ENCODE peak calls at places on chromosomes 5 and 9, in four cellular contexts. One of them, this sample, is unnamed.

GRCh38 chr9:91824591-91825339 is 125.3 kb downstream of the ROR2 start:
- DNase-seq in heart right ventricle: peak
- DNase-seq in activated B cell treated with CpG ODN at 0.5 μM for 24 hours: no peak
- DNase-seq in GM06990: no peak
- DNase-seq in this sample: no peak

GRCh38 chr5:134944630-134945029 is 23.1 kb upstream of the CATSPER3 start:
- DNase-seq in heart right ventricle: no peak
- DNase-seq in GM06990: no peak
- DNase-seq in activated B cell treated with CpG ODN at 0.5 μM for 24 hours: no peak
- DNase-seq in this sample: no peak

GRCh38 chr9:131776473-131776872 is 36.6 kb upstream of the RAPGEF1 start:
- DNase-seq in heart right ventricle: peak
- DNase-seq in GM06990: no peak
- DNase-seq in activated B cell treated with CpG ODN at 0.5 μM for 24 hours: no peak
- DNase-seq in this sample: peak

GRCh38 chr5:179152941-179153340 is 92.8 kb downstream of the ZNF354C start:
- DNase-seq in GM06990: no peak
- DNase-seq in activated B cell treated with CpG ODN at 0.5 μM for 24 hours: no peak
- DNase-seq in heart right ventricle: peak
- DNase-seq in this sample: no peak

GRCh38 chr5:94849821-94850736 is 231.6 kb downstream of the SLF1 start:
- DNase-seq in GM06990: peak
- DNase-seq in heart right ventricle: no peak
- DNase-seq in activated B cell treated with CpG ODN at 0.5 μM for 24 hours: no peak
- DNase-seq in this sample: peak

GRCh38 chr9:116806075-116806474 is 119.0 kb downstream of the TRIM32 start:
- DNase-seq in GM06990: no peak
- DNase-seq in heart right ventricle: no peak
- DNase-seq in activated B cell treated with CpG ODN at 0.5 μM for 24 hours: no peak
- DNase-seq in this sample: peak

GRCh38 chr5:172052454-172053236 is 46.2 kb upstream of the FBXW11 start:
- DNase-seq in GM06990: no peak
- DNase-seq in heart right ventricle: peak
- DNase-seq in activated B cell treated with CpG ODN at 0.5 μM for 24 hours: no peak
- DNase-seq in this sample: no peak

GRCh38 chr9:91192785-91193657 is 168.7 kb downstream of the AUH start:
- DNase-seq in activated B cell treated with CpG ODN at 0.5 μM for 24 hours: peak
- DNase-seq in GM06990: peak
- DNase-seq in heart right ventricle: peak
- DNase-seq in this sample: peak

GRCh38 chr5:91307023-91307422 is 76.1 kb downstream of the ARRDC3 start:
- DNase-seq in GM06990: no peak
- DNase-seq in activated B cell treated with CpG ODN at 0.5 μM for 24 hours: no peak
- DNase-seq in heart right ventricle: peak
- DNase-seq in this sample: no peak

GRCh38 chr5:118311103-118311502 is 677.2 kb downstream of the DTWD2 start:
- DNase-seq in heart right ventricle: no peak
- DNase-seq in GM06990: no peak
- DNase-seq in activated B cell treated with CpG ODN at 0.5 μM for 24 hours: no peak
- DNase-seq in this sample: no peak

GRCh38 chr9:12775373-12775962 is 648 bp downstream of the LURAP1L start:
- DNase-seq in heart right ventricle: peak
- DNase-seq in GM06990: no peak
- DNase-seq in activated B cell treated with CpG ODN at 0.5 μM for 24 hours: no peak
- DNase-seq in this sample: no peak

GRCh38 chr5:42636425-42636824 is 120.2 kb upstream of the CCDC152 start:
- DNase-seq in heart right ventricle: no peak
- DNase-seq in GM06990: no peak
- DNase-seq in activated B cell treated with CpG ODN at 0.5 μM for 24 hours: no peak
- DNase-seq in this sample: no peak

GRCh38 chr5:99058466-99058865 is 129.7 kb upstream of the CHD1 start:
- DNase-seq in activated B cell treated with CpG ODN at 0.5 μM for 24 hours: no peak
- DNase-seq in GM06990: no peak
- DNase-seq in heart right ventricle: no peak
- DNase-seq in this sample: no peak

GRCh38 chr9:114060711-114061110 is 17.4 kb downstream of the AMBP start:
- DNase-seq in activated B cell treated with CpG ODN at 0.5 μM for 24 hours: no peak
- DNase-seq in GM06990: no peak
- DNase-seq in heart right ventricle: no peak
- DNase-seq in this sample: no peak

GRCh38 chr5:37915078-37915736 is 75.4 kb upstream of the GDNF start:
- DNase-seq in activated B cell treated with CpG ODN at 0.5 μM for 24 hours: no peak
- DNase-seq in heart right ventricle: no peak
- DNase-seq in GM06990: no peak
- DNase-seq in this sample: no peak

GRCh38 chr5:87020099-87020934 is 247.4 kb upstream of the RASA1 start:
- DNase-seq in activated B cell treated with CpG ODN at 0.5 μM for 24 hours: no peak
- DNase-seq in GM06990: peak
- DNase-seq in heart right ventricle: peak
- DNase-seq in this sample: peak

GRCh38 chr9:27590636-27591035 is 17.4 kb upstream of the C9orf72 start:
- DNase-seq in GM06990: no peak
- DNase-seq in heart right ventricle: no peak
- DNase-seq in activated B cell treated with CpG ODN at 0.5 μM for 24 hours: no peak
- DNase-seq in this sample: no peak

GRCh38 chr9:26260238-26260637 is 582.0 kb upstream of the TUSC1 start:
- DNase-seq in GM06990: no peak
- DNase-seq in activated B cell treated with CpG ODN at 0.5 μM for 24 hours: no peak
- DNase-seq in heart right ventricle: no peak
- DNase-seq in this sample: no peak

GRCh38 chr5:9188956-9189355 is 356.9 kb downstream of the SEMA5A start:
- DNase-seq in GM06990: no peak
- DNase-seq in activated B cell treated with CpG ODN at 0.5 μM for 24 hours: no peak
- DNase-seq in heart right ventricle: no peak
- DNase-seq in this sample: no peak

GRCh38 chr9:124206391-124206790 is 51.4 kb upstream of the NEK6 start:
- DNase-seq in heart right ventricle: no peak
- DNase-seq in GM06990: no peak
- DNase-seq in activated B cell treated with CpG ODN at 0.5 μM for 24 hours: no peak
- DNase-seq in this sample: no peak

GRCh38 chr5:149500922-149501582 is 50.2 kb downstream of the CSNK1A1 start:
- DNase-seq in activated B cell treated with CpG ODN at 0.5 μM for 24 hours: no peak
- DNase-seq in GM06990: no peak
- DNase-seq in heart right ventricle: no peak
- DNase-seq in this sample: no peak

GRCh38 chr5:113606298-113607134 is 93.0 kb downstream of the YTHDC2 start:
- DNase-seq in activated B cell treated with CpG ODN at 0.5 μM for 24 hours: no peak
- DNase-seq in GM06990: no peak
- DNase-seq in heart right ventricle: no peak
- DNase-seq in this sample: peak

GRCh38 chr5:133241179-133241728 is 189.4 kb downstream of the HSPA4 start:
- DNase-seq in heart right ventricle: no peak
- DNase-seq in GM06990: no peak
- DNase-seq in activated B cell treated with CpG ODN at 0.5 μM for 24 hours: no peak
- DNase-seq in this sample: no peak

GRCh38 chr5:56698463-56699381 is 116.6 kb upstream of the MAP3K1 start:
- DNase-seq in activated B cell treated with CpG ODN at 0.5 μM for 24 hours: no peak
- DNase-seq in GM06990: no peak
- DNase-seq in heart right ventricle: no peak
- DNase-seq in this sample: no peak

GRCh38 chr9:120477534-120478001 is 102.4 kb downstream of the CDK5RAP2 start:
- DNase-seq in activated B cell treated with CpG ODN at 0.5 μM for 24 hours: no peak
- DNase-seq in GM06990: no peak
- DNase-seq in heart right ventricle: peak
- DNase-seq in this sample: peak

GRCh38 chr9:87498046-87498815 is 564 bp downstream of the DAPK1 start:
- DNase-seq in activated B cell treated with CpG ODN at 0.5 μM for 24 hours: no peak
- DNase-seq in GM06990: peak
- DNase-seq in heart right ventricle: peak
- DNase-seq in this sample: no peak

GRCh38 chr5:171627936-171628335 is 157.7 kb upstream of the SMIM23 start:
- DNase-seq in activated B cell treated with CpG ODN at 0.5 μM for 24 hours: no peak
- DNase-seq in GM06990: no peak
- DNase-seq in heart right ventricle: no peak
- DNase-seq in this sample: no peak

GRCh38 chr9:37036237-37037136 is 2.4 kb upstream of the PAX5 start:
- DNase-seq in activated B cell treated with CpG ODN at 0.5 μM for 24 hours: peak
- DNase-seq in heart right ventricle: peak
- DNase-seq in GM06990: peak
- DNase-seq in this sample: peak
- TF ChIP-seq CTCF in activated B cell treated with CpG ODN at 0.5 μM for 24 hours: no peak
- TF ChIP-seq CTCF in heart right ventricle: no peak
- TF ChIP-seq CTCF in GM06990: peak
- TF ChIP-seq CTCF in this sample: no peak

GRCh38 chr5:155827949-155828348 is 499.0 kb upstream of the SGCD start:
- DNase-seq in heart right ventricle: no peak
- DNase-seq in GM06990: peak
- DNase-seq in activated B cell treated with CpG ODN at 0.5 μM for 24 hours: no peak
- DNase-seq in this sample: no peak

GRCh38 chr5:155826947-155827815 is 499.8 kb upstream of the SGCD start:
- DNase-seq in GM06990: no peak
- DNase-seq in heart right ventricle: no peak
- DNase-seq in activated B cell treated with CpG ODN at 0.5 μM for 24 hours: no peak
- DNase-seq in this sample: no peak

DNA sequence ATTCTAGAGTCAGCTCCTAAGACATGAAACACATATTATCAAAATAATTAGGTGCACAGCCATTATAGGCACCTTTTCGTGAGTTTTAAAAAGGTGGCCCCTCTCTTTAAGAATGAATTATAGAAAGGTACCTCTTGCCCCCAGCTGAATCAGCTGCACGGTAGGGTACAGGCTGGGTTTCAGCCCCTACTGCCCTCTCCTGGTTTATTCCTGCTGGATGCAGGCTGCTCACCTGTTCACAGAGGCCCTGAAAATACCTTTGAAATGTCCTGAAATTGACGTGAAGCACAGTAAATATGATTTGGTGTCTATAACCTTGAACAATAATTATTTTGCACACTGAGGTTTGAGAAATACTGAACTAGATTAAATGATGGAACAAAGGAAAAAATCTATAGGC is 504.8 kb upstream of the SGCD start:
- DNase-seq in GM06990: no peak
- DNase-seq in activated B cell treated with CpG ODN at 0.5 μM for 24 hours: no peak
- DNase-seq in heart right ventricle: no peak
- DNase-seq in this sample: no peak
- TF ChIP-seq CTCF in GM06990: no peak
- TF ChIP-seq CTCF in activated B cell treated with CpG ODN at 0.5 μM for 24 hours: no peak
- TF ChIP-seq CTCF in heart right ventricle: peak
- TF ChIP-seq CTCF in this sample: no peak

GRCh38 chr9:18824095-18824666 is 208.8 kb downstream of the SAXO1 start:
- DNase-seq in GM06990: no peak
- DNase-seq in activated B cell treated with CpG ODN at 0.5 μM for 24 hours: no peak
- DNase-seq in heart right ventricle: no peak
- DNase-seq in this sample: no peak
- TF ChIP-seq CTCF in GM06990: peak
- TF ChIP-seq CTCF in activated B cell treated with CpG ODN at 0.5 μM for 24 hours: no peak
- TF ChIP-seq CTCF in heart right ventricle: peak
- TF ChIP-seq CTCF in this sample: no peak

GRCh38 chr9:90107021-90107771 is 502.4 kb downstream of the GADD45G start:
- DNase-seq in GM06990: no peak
- DNase-seq in heart right ventricle: peak
- DNase-seq in activated B cell treated with CpG ODN at 0.5 μM for 24 hours: no peak
- DNase-seq in this sample: no peak

GRCh38 chr9:90100014-90100413 is 495.2 kb downstream of the GADD45G start:
- DNase-seq in heart right ventricle: no peak
- DNase-seq in activated B cell treated with CpG ODN at 0.5 μM for 24 hours: no peak
- DNase-seq in GM06990: no peak
- DNase-seq in this sample: no peak

GRCh38 chr9:90105793-90106192 is 501.0 kb downstream of the GADD45G start:
- DNase-seq in activated B cell treated with CpG ODN at 0.5 μM for 24 hours: no peak
- DNase-seq in heart right ventricle: no peak
- DNase-seq in GM06990: no peak
- DNase-seq in this sample: no peak

GRCh38 chr9:90102292-90102901 is 497.6 kb downstream of the GADD45G start:
- DNase-seq in heart right ventricle: peak
- DNase-seq in GM06990: peak
- DNase-seq in activated B cell treated with CpG ODN at 0.5 μM for 24 hours: peak
- DNase-seq in this sample: peak

GRCh38 chr9:90103771-90104170 is 499.0 kb downstream of the GADD45G start:
- DNase-seq in GM06990: no peak
- DNase-seq in heart right ventricle: no peak
- DNase-seq in activated B cell treated with CpG ODN at 0.5 μM for 24 hours: no peak
- DNase-seq in this sample: no peak
- TF ChIP-seq CTCF in GM06990: no peak
- TF ChIP-seq CTCF in heart right ventricle: no peak
- TF ChIP-seq CTCF in activated B cell treated with CpG ODN at 0.5 μM for 24 hours: no peak
- TF ChIP-seq CTCF in this sample: no peak

DNA sequence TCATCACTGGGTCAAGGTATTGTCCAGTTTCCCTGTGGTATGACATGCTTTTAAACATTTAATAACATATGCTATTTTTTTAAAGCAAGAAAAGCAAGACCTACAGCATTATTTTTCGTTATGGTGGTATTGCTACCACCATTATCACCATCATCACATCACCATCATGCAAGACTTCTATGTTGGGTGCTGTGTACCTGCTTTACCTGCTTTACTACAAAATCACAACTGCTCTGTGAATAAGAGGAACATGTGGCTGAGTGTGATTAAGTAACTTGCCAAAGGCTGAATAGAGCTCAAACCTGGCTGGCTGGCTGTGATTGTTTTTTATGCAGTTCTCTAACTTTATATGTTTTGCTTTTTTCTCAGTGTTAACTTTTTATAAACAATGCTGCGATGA is 140.8 kb upstream of the CLINT1 start:
- DNase-seq in activated B cell treated with CpG ODN at 0.5 μM for 24 hours: no peak
- DNase-seq in heart right ventricle: no peak
- DNase-seq in GM06990: no peak
- DNase-seq in this sample: no peak
- TF ChIP-seq CTCF in activated B cell treated with CpG ODN at 0.5 μM for 24 hours: no peak
- TF ChIP-seq CTCF in heart right ventricle: no peak
- TF ChIP-seq CTCF in GM06990: no peak
- TF ChIP-seq CTCF in this sample: no peak